ENCODE peak calls at places on chromosome 13, in five cellular contexts. X, N, A, D and E are unnamed samples.

GRCh38 chr13:76903544-76904162 is 17.4 kb upstream of the KCTD12 start:
- DNase-seq in X (peak), N (peak), A (peak), D (no peak), E (peak)

GRCh38 chr13:50845211-50845610 is 1.7 kb upstream of the DLEU7 start:
- DNase-seq in X (no peak), N (no peak), A (peak), D (no peak), E (no peak)

GRCh38 chr13:112956516-112957294 is 12.3 kb upstream of the MCF2L start:
- DNase-seq in X (no peak), N (no peak), A (peak), D (peak), E (no peak)

GRCh38 chr13:51324714-51325440 is 14.6 kb upstream of the SERPINE3 start:
- DNase-seq in X (no peak), N (no peak), A (no peak), D (no peak), E (no peak)

GRCh38 chr13:33283195-33283910 is 2.2 kb downstream of the STARD13 start:
- DNase-seq in X (no peak), N (no peak), A (no peak), D (no peak), E (no peak)

GRCh38 chr13:73062368-73062767 is 3.6 kb downstream of the KLF5 start:
- DNase-seq in X (no peak), N (no peak), A (no peak), D (no peak), E (no peak)

GRCh38 chr13:81184556-81185265 is 843.8 kb upstream of the SPRY2 start:
- DNase-seq in X (no peak), N (no peak), A (no peak), D (no peak), E (no peak)

GRCh38 chr13:37168151-37168550 is 62.7 kb upstream of the CSNK1A1L start:
- DNase-seq in X (no peak), N (no peak), A (no peak), D (no peak), E (no peak)

GRCh38 chr13:35978607-35979316 is 152.4 kb downstream of the DCLK1 start:
- DNase-seq in X (peak), N (peak), A (peak), D (no peak), E (no peak)

GRCh38 chr13:99812611-99813010 is 159.0 kb downstream of the ZIC5 start:
- DNase-seq in X (no peak), N (no peak), A (no peak), D (no peak), E (no peak)

GRCh38 chr13:50017819-50018218 is 2.6 kb downstream of the KCNRG start:
- DNase-seq in X (no peak), N (no peak), A (no peak), D (no peak), E (no peak)

GRCh38 chr13:25652764-25653163 is 281.0 kb downstream of the ATP8A2 start:
- DNase-seq in X (no peak), N (no peak), A (no peak), D (no peak), E (no peak)

GRCh38 chr13:62875118-62875640 is 1459.5 kb upstream of the PCDH20 start:
- DNase-seq in X (no peak), N (no peak), A (no peak), D (no peak), E (no peak)

GRCh38 chr13:109479991-109480696 is 306.2 kb downstream of the IRS2 start:
- DNase-seq in X (no peak), N (peak), A (peak), D (no peak), E (no peak)

GRCh38 chr13:26853272-26853818 is 92.8 kb upstream of the GPR12 start:
- DNase-seq in X (no peak), N (no peak), A (no peak), D (no peak), E (no peak)

GRCh38 chr13:107271226-107271625 is 703.3 kb upstream of the ARGLU1 start:
- DNase-seq in X (no peak), N (no peak), A (peak), D (no peak), E (no peak)

GRCh38 chr13:101576452-101576851 is 124.0 kb downstream of the ITGBL1 start:
- DNase-seq in X (no peak), N (no peak), A (no peak), D (no peak), E (no peak)

DNA sequence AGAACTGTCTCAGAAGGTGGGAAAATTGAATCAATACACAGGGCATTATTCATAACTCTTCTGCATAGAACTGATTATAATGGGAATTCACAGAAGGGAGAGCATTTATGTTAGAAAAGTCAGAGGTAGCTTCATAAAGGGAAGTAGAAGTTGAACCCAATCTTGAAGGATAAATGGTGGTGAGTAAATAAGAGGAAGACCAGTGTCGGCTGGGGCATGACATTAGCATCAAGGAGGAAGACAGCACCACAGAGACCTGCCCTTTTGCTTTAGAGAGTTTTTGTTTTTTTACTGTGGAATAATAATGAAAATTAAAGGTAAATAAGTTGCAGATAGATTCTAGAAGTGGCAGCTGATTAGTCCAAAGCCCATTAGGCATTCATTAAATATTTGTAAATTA is 21.9 kb downstream of the CDC16 start:
- DNase-seq in X (no peak), N (no peak), A (no peak), D (no peak), E (no peak)
- H3K27ac ChIP-seq in X (no peak), N (no peak), A (no peak), D (no peak), E (no peak)

GRCh38 chr13:110521946-110522345 is 39.6 kb downstream of the RAB20 start:
- DNase-seq in X (no peak), N (no peak), A (peak), D (no peak), E (no peak)
- H3K27ac ChIP-seq in X (no peak), N (peak), A (no peak), D (no peak), E (no peak)

DNA sequence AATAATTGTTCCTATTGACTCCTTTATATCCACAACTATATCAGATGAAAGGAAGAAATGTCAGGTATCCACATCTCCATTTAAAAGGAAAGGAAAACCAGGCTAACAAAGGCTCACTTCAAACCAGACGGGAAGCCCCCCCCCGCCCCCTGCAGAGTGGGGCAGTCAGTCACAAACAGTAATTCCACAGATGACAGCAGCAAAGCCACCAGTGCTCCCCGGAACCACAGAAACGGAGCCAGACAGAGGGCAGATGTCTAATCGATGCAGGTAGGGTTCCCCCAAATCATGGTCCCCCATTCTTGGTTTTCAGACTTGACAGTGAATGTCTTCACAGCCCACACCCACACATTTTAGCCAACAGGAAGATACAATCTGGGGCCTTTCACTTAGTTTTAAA is 100.8 kb downstream of the STK24 start:
- DNase-seq in X (no peak), N (no peak), A (peak), D (peak), E (no peak)
- H3K27ac ChIP-seq in X (peak), N (no peak), A (peak), D (peak), E (peak)

DNA sequence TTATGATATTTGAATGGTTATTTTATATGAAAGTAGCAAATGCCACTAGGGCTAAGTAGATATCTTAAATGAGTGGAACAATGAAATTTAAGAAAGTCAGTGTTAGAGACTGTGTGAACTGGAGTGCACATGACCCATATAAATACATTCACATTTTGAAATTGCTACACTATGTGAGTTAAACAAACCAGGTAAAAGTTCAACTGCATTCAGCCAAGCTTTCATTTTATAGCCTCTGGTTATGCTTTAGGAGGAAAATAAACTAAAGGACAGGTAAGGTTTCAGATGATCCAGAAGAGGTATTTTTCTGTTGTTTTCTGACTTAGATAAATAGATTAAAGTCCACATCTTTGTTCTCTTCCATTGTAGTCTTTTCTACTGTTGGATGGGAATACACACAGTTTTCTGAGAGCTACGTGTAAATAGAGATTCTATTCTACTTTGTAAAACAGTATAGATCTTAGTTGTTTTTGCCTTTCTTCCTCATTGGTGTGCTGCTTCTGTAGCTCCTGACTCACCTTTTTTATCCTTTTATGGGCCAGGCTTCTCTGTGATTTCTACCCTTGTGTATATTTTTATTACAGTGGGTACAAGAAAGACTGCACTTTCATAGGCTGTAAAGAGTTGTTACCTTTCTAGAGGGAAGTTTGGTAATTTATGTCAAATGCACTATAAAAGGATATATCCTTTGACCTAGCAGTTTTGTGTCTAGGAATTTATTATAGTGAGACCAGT is 54.6 kb upstream of the KCTD4 start:
- DNase-seq in X (no peak), N (no peak), A (no peak), D (no peak), E (no peak)
- H3K27ac ChIP-seq in X (no peak), N (no peak), A (no peak), D (no peak), E (peak)

DNA sequence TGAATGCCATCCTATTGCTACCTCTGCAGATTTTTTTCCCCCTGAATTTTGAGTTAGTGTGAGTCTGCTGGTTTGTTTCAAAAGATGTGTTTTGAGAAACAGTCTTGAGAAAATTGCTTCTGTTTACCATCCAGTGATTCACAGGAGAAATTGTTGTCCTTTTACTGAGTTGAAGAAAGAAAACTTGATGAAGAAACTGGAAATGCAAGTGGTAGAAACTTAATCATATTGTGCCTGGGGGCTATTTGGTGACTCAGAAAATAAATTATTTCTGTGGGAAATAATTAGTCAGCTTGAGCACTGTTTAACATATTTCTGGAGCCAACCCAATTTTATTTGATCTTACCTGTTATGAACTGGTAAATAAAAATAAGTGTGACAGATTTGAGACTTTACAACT is 35.4 kb downstream of the PAN3 start:
- DNase-seq in X (no peak), N (no peak), A (no peak), D (no peak), E (no peak)
- H3K27ac ChIP-seq in X (no peak), N (no peak), A (no peak), D (no peak), E (peak)

DNA sequence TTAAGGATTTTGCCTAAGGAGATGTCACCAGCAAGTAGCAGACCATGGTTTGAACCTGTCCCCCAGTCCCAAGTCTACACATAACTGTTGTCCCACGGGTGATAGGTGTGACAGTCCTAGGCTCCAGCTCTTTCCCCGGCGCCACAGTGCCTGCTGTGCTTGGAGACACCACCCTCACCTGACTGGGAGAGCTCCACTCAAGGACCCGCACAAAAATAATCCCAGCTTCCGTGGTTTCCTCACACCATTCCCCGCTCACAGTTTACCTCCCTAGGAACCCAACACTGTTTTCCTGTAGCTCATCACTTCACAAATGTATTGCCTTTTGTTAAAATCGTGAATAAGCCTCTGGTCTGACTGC is 19.8 kb upstream of the RASA3 start:
- DNase-seq in X (no peak), N (no peak), A (no peak), D (no peak), E (no peak)
- H3K27ac ChIP-seq in X (peak), N (no peak), A (no peak), D (no peak), E (no peak)

GRCh38 chr13:58340895-58341294 is 709.4 kb downstream of the PCDH17 start:
- DNase-seq in X (no peak), N (no peak), A (no peak), D (no peak), E (no peak)
- H3K27ac ChIP-seq in X (no peak), N (no peak), A (no peak), D (no peak), E (no peak)

GRCh38 chr13:82627183-82627582 is 1255.1 kb downstream of the SLITRK1 start:
- DNase-seq in X (no peak), N (no peak), A (no peak), D (no peak), E (no peak)
- H3K27ac ChIP-seq in X (no peak), N (no peak), A (no peak), D (no peak), E (no peak)

GRCh38 chr13:40806241-40806640 is 16.8 kb downstream of the SLC25A15 start:
- DNase-seq in X (no peak), N (no peak), A (no peak), D (no peak), E (no peak)
- H3K27ac ChIP-seq in X (no peak), N (no peak), A (no peak), D (no peak), E (no peak)